ENCODE peak calls at places on chromosomes 16 and 17, in five cellular contexts. H is prostate gland, L is AG10803, R is SK-N-SH, X is GM10248. K is an unnamed sample.

GRCh38 chr17:76261421-76262215 is 3.5 kb upstream of the UBALD2 start:
- DNase-seq in H (no peak), L (no peak), R (no peak), X (peak; percentile 59), K (peak; percentile 87)

GRCh38 chr16:15686287-15686686 is 36.2 kb downstream of the NDE1 start:
- DNase-seq in H (no peak), L (no peak), R (no peak), X (no peak), K (no peak)

GRCh38 chr16:4370570-4371480 is 823 bp upstream of the VASN start:
- DNase-seq in H (no peak), L (peak; percentile 81), R (no peak), X (no peak), K (peak; percentile 98)

GRCh38 chr17:44878627-44879221 is 20.5 kb downstream of the EFTUD2 start:
- DNase-seq in H (no peak), L (peak; percentile 48), R (peak; percentile 47), X (peak; percentile 36), K (peak; percentile 55)

GRCh38 chr17:31744541-31744951 is 114.5 kb downstream of the COPRS start:
- DNase-seq in H (peak; percentile 33), L (no peak), R (no peak), X (no peak), K (no peak)

GRCh38 chr16:49663081-49664057 is 192.5 kb downstream of the ZNF423 start:
- DNase-seq in H (no peak), L (peak; percentile 12), R (peak; percentile 63), X (no peak), K (peak; percentile 34)

GRCh38 chr17:81885869-81886548 is 5.4 kb downstream of the ALYREF start:
- DNase-seq in H (no peak), L (peak; percentile 61), R (peak; percentile 21), X (no peak), K (peak; percentile 32)

GRCh38 chr17:2980211-2980903 is 83.0 kb downstream of the OR1D5 start:
- DNase-seq in H (no peak), L (no peak), R (no peak), X (no peak), K (no peak)

GRCh38 chr16:20084624-20085226 is 11.0 kb upstream of the GPR139 start:
- DNase-seq in H (no peak), L (no peak), R (no peak), X (no peak), K (no peak)

GRCh38 chr17:5800131-5800530 is 215.8 kb upstream of the NLRP1 start:
- DNase-seq in H (no peak), L (no peak), R (no peak), X (no peak), K (peak; percentile 13)

GRCh38 chr17:34291721-34292348 is 6.3 kb downstream of the CCL11 start:
- DNase-seq in H (no peak), L (no peak), R (no peak), X (no peak), K (no peak)

GRCh38 chr16:62021295-62021694 is 14.9 kb downstream of the CDH8 start:
- DNase-seq in H (no peak), L (no peak), R (no peak), X (no peak), K (no peak)

GRCh38 chr17:45225964-45226530 is 4.4 kb downstream of the FMNL1 start:
- DNase-seq in H (no peak), L (no peak), R (no peak), X (peak; percentile 89), K (no peak)

GRCh38 chr17:4003501-4004421 is 39.5 kb upstream of the ATP2A3 start:
- DNase-seq in H (no peak), L (no peak), R (peak; percentile 49), X (no peak), K (no peak)

GRCh38 chr17:28950017-28950751 is 1.1 kb downstream of the PHF12 start:
- DNase-seq in H (peak; percentile 42), L (peak; percentile 32), R (peak; percentile 59), X (peak; percentile 32), K (peak; percentile 52)

GRCh38 chr16:88355389-88356123 is 27.2 kb upstream of the ZNF469 start:
- DNase-seq in H (no peak), L (no peak), R (peak; percentile 23), X (no peak), K (no peak)

GRCh38 chr16:11871193-11871592 is 19.9 kb upstream of the RSL1D1 start:
- DNase-seq in H (no peak), L (peak; percentile 49), R (no peak), X (no peak), K (peak; percentile 51)
- TF ChIP-seq CTCF in H (no peak), L (peak; percentile 38), R (peak; percentile 40), X (peak; percentile 4), K (peak; percentile 18)

DNA sequence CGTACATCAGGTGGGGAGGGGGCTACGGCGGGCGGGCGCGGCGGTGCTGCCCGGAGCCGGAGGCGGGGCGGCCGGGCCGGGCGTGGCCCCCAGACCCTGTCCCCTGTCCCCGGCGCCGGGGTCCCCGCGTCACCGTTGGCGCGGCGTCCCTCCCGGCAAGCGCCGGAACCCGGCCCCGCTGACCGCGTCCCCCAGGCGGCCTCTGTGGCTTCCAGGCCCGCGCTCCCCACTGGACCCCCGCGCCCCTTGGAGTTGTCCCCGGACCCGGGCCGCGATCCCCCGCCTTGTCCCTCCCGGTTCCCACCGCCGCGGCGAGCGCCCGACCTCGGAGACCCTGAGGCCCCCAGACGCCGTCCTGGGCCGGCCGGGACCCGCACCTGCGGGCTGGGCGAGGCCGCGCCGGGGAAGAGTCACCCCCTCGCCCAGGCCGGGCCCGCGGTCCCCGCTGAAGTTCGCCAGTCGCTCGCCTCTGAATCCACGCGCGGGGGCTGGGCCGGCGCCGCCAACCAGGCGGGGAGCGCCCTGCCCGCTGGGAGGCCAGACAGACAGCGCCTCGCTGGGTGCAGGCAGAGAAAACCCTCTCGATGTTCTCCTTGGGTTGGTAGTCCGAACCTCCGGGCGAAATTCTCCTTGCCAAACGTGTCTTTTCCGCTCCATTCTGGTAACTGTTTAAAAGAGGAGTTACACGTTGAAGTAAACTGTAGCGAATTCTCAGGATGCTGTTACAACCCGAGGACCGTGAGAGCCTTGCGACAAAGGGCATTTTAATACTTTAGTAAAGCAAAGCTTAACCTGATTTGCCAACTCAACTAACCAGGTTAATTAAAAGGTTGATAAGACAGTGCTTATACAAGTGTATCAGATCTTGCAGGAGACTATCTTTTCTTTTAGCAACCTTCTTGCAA is 761 bp downstream of the GAN start:
- DNase-seq in H (peak; percentile 54), L (peak; percentile 58), R (peak; percentile 78), X (peak; percentile 64), K (peak; percentile 51)
- TF ChIP-seq CTCF in H (no peak), L (peak; percentile 11), R (peak; percentile 17), X (no peak), K (no peak)

GRCh38 chr17:14061666-14062560 is 7.4 kb upstream of the COX10 start:
- DNase-seq in H (peak; percentile 23), L (peak; percentile 86), R (no peak), X (no peak), K (peak; percentile 94)
- TF ChIP-seq CTCF in H (no peak), L (peak; percentile 25), R (peak; percentile 19), X (no peak), K (peak; percentile 5)

DNA sequence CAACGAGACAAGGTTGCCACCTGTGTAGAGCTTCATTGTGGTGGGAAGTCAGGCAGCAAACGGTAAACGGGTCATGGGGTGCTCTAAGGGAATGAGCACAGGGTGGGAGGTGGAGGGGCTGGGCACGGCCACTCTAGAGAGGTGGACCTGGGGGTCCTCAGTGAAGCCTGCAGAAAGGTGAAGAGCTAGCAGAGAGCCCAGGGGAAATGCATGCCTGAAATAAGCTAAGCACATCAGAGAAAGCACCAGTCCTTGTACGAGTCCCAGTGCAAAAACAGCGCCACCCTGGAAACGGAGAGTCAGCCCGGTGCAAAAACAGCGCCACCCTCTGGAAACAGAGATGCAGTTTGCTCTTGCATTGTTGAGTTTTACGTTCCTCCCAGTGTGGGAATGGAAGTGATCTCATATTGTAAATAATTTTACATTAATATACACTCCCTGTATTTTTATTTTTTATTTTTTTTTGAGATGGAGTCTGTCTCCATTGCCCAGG is 65.0 kb downstream of the TBC1D16 start:
- DNase-seq in H (no peak), L (no peak), R (peak; percentile 33), X (no peak), K (peak; percentile 53)
- TF ChIP-seq CTCF in H (peak; percentile 33), L (peak; percentile 28), R (peak; percentile 48), X (peak; percentile 25), K (peak; percentile 36)

GRCh38 chr16:81878529-81878928 is 99.4 kb downstream of the PLCG2 start:
- DNase-seq in H (no peak), L (no peak), R (no peak), X (no peak), K (no peak)

GRCh38 chr16:81881228-81881627 is 102.1 kb downstream of the PLCG2 start:
- DNase-seq in H (no peak), L (no peak), R (no peak), X (no peak), K (no peak)

GRCh38 chr16:81880816-81881215 is 101.7 kb downstream of the PLCG2 start:
- DNase-seq in H (no peak), L (no peak), R (no peak), X (no peak), K (no peak)

GRCh38 chr16:81882559-81882958 is 103.5 kb downstream of the PLCG2 start:
- DNase-seq in H (no peak), L (no peak), R (no peak), X (no peak), K (no peak)

DNA sequence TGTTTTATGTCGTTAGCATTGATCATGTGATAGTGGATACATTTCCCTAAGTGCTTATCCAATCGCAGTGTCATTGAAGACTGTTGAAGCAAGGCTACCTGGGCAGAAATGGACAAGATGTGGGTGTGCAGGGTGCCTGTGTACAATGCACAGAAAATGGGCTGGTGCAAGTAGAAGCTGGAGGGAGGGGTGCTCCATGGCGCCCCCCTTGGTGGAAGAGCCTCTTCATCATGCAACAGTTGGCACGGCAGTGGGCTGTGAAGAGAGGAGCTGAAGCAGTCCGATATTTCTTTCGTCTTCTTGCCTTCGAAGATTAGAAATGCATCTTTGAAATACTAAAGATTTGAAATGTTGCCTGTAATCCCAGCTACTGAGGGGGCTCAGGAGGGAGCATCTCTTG is 100.5 kb downstream of the PLCG2 start:
- DNase-seq in H (no peak), L (no peak), R (no peak), X (no peak), K (no peak)
- TF ChIP-seq CTCF in H (no peak), L (no peak), R (peak; percentile 38), X (peak; percentile 31), K (peak; percentile 13)

GRCh38 chr16:85978291-85978775 is 79.4 kb downstream of the IRF8 start:
- DNase-seq in H (no peak), L (no peak), R (no peak), X (no peak), K (no peak)

GRCh38 chr16:85981826-85982562 is 83.0 kb downstream of the IRF8 start:
- DNase-seq in H (no peak), L (no peak), R (no peak), X (no peak), K (no peak)

GRCh38 chr16:85978976-85979375 is 80.0 kb downstream of the IRF8 start:
- DNase-seq in H (no peak), L (no peak), R (no peak), X (no peak), K (no peak)

GRCh38 chr16:85980686-85981085 is 81.7 kb downstream of the IRF8 start:
- DNase-seq in H (no peak), L (no peak), R (no peak), X (no peak), K (no peak)

GRCh38 chr16:85979605-85980004 is 80.6 kb downstream of the IRF8 start:
- DNase-seq in H (no peak), L (no peak), R (no peak), X (no peak), K (no peak)
- TF ChIP-seq CTCF in H (no peak), L (no peak), R (no peak), X (no peak), K (no peak)

GRCh38 chr16:18062713-18063112 is 273.8 kb downstream of the NPIPA8 start:
- DNase-seq in H (no peak), L (no peak), R (no peak), X (no peak), K (no peak)
- TF ChIP-seq CTCF in H (no peak), L (no peak), R (no peak), X (no peak), K (no peak)

GRCh38 chr17:64497565-64498035 is 746 bp upstream of the POLG2 start:
- DNase-seq in H (no peak), L (no peak), R (no peak), X (no peak), K (no peak)
- TF ChIP-seq CTCF in H (no peak), L (no peak), R (no peak), X (no peak), K (no peak)